ENCODE peak calls at places on chromosomes 4 and X, in five cellular contexts. One of them, this sample, is unnamed.

GRCh38 chr4:112896326-112896892 is 153.0 kb upstream of the ANK2 start:
- DNase-seq in cardiac muscle cell: no peak
- DNase-seq in upper lobe of left lung: no peak
- DNase-seq in tibial artery: no peak
- DNase-seq in hepatocyte: no peak
- DNase-seq in this sample: no peak

GRCh38 chr4:52838729-52839722 is 23.1 kb upstream of the RASL11B start:
- DNase-seq in hepatocyte: no peak
- DNase-seq in upper lobe of left lung: no peak
- DNase-seq in tibial artery: no peak
- DNase-seq in cardiac muscle cell: no peak
- DNase-seq in this sample: peak; percentile 46

GRCh38 chrX:78455901-78456300 is 128.5 kb upstream of the CYSLTR1 start:
- DNase-seq in tibial artery: no peak
- DNase-seq in upper lobe of left lung: no peak
- DNase-seq in cardiac muscle cell: no peak
- DNase-seq in hepatocyte: no peak
- DNase-seq in this sample: peak; percentile 34

GRCh38 chr4:13944095-13944501 is 316.6 kb upstream of the BOD1L1 start:
- DNase-seq in upper lobe of left lung: no peak
- DNase-seq in tibial artery: no peak
- DNase-seq in cardiac muscle cell: no peak
- DNase-seq in hepatocyte: no peak
- DNase-seq in this sample: peak; percentile 96

GRCh38 chr4:153260152-153260551 is 55.9 kb downstream of the TRIM2 start:
- DNase-seq in upper lobe of left lung: no peak
- DNase-seq in hepatocyte: no peak
- DNase-seq in cardiac muscle cell: no peak
- DNase-seq in tibial artery: no peak
- DNase-seq in this sample: no peak

GRCh38 chr4:94995684-94996394 is 238.1 kb downstream of the BMPR1B start:
- DNase-seq in cardiac muscle cell: peak; percentile 8
- DNase-seq in hepatocyte: peak; percentile 20
- DNase-seq in tibial artery: peak; percentile 65
- DNase-seq in upper lobe of left lung: no peak
- DNase-seq in this sample: peak; percentile 38

GRCh38 chr4:99529218-99529617 is 18.4 kb downstream of the C4orf17 start:
- DNase-seq in cardiac muscle cell: peak; percentile 39
- DNase-seq in hepatocyte: peak; percentile 8
- DNase-seq in tibial artery: no peak
- DNase-seq in upper lobe of left lung: no peak
- DNase-seq in this sample: no peak

GRCh38 chrX:46642145-46642544 is 68.6 kb downstream of the CHST7 start:
- DNase-seq in tibial artery: no peak
- DNase-seq in upper lobe of left lung: no peak
- DNase-seq in cardiac muscle cell: peak; percentile 62
- DNase-seq in hepatocyte: peak; percentile 12
- DNase-seq in this sample: peak; percentile 11

DNA sequence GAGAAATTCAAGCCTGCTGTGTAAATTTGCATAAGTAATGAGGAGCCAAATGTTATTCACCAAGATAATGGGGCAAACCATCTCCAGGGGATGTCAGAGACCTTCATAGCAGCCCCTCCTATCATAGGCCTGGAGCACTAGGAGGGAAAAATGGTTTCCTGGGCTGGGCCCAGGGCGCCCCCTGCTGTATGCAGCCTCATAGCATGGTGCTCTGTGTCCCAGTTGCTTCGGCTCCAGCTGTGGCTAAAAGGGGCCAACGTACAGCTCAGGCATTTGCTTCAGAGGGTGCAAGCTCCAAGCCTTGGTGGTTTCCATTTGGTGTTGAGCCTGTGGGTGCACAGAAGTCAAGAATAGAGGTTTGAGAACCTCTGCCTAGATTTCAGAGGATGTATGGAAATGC is 859.3 kb downstream of the RPA4 start:
- DNase-seq in hepatocyte: no peak
- DNase-seq in tibial artery: no peak
- DNase-seq in cardiac muscle cell: peak; percentile 2
- DNase-seq in upper lobe of left lung: no peak
- DNase-seq in this sample: no peak
- TF ChIP-seq CTCF in hepatocyte: no peak
- TF ChIP-seq CTCF in tibial artery: no peak
- TF ChIP-seq CTCF in cardiac muscle cell: peak; percentile 35
- TF ChIP-seq CTCF in upper lobe of left lung: no peak
- TF ChIP-seq CTCF in this sample: peak; percentile 14

GRCh38 chr4:41746440-41747229 is 1.9 kb downstream of the PHOX2B start:
- DNase-seq in hepatocyte: no peak
- DNase-seq in upper lobe of left lung: no peak
- DNase-seq in cardiac muscle cell: no peak
- DNase-seq in tibial artery: no peak
- DNase-seq in this sample: no peak
- H3K4me1 ChIP-seq in hepatocyte: no peaks in the 10 kb centered on the region
- H3K4me1 ChIP-seq in upper lobe of left lung: no peaks in the 10 kb centered on the region
- H3K4me1 ChIP-seq in cardiac muscle cell: no peaks in the 10 kb centered on the region
- H3K4me1 ChIP-seq in tibial artery: peaks cover 33% of the 10 kb centered on the region
- H3K4me1 ChIP-seq in this sample: no peaks in the 10 kb centered on the region

GRCh38 chrX:72392042-72392441 is 86.3 kb upstream of the CITED1 start:
- DNase-seq in tibial artery: no peak
- DNase-seq in hepatocyte: no peak
- DNase-seq in upper lobe of left lung: no peak
- DNase-seq in cardiac muscle cell: no peak
- DNase-seq in this sample: no peak
- H3K27me3 ChIP-seq in tibial artery: no peaks in the 10 kb centered on the region
- H3K27me3 ChIP-seq in hepatocyte: no peaks in the 10 kb centered on the region
- H3K27me3 ChIP-seq in upper lobe of left lung: no peaks in the 10 kb centered on the region
- H3K27me3 ChIP-seq in cardiac muscle cell: no peaks in the 10 kb centered on the region
- H3K27me3 ChIP-seq in this sample: no peaks in the 10 kb centered on the region

DNA sequence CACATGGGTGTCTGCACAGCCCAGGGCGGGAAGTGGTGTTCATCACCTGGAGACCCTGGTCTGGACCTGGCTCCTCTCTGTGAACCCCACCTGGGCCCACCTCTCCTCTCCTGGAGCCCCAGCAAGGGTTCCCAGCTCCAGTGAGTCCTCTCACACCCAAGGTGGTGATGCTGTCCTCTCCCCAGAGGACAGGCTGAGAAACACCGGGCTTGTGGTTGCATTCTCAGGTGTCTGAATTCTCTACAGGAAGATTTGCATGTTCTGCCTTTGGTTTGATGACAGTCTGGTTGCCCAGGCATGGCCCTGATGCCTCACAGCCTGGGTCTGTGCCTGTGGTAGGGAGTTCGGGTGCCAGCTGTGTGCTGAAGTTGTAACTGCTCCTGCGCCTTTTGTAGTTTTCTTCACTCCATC is 3.8 kb downstream of the MAEA start:
- DNase-seq in hepatocyte: no peak
- DNase-seq in tibial artery: no peak
- DNase-seq in upper lobe of left lung: no peak
- DNase-seq in cardiac muscle cell: no peak
- DNase-seq in this sample: no peak
- TF ChIP-seq CTCF in hepatocyte: no peak
- TF ChIP-seq CTCF in tibial artery: no peak
- TF ChIP-seq CTCF in upper lobe of left lung: no peak
- TF ChIP-seq CTCF in cardiac muscle cell: no peak
- TF ChIP-seq CTCF in this sample: no peak

GRCh38 chrX:13697440-13697839 is 8.5 kb downstream of the RAB9A start:
- DNase-seq in cardiac muscle cell: no peak
- DNase-seq in upper lobe of left lung: no peak
- DNase-seq in hepatocyte: no peak
- DNase-seq in tibial artery: no peak
- DNase-seq in this sample: no peak
- H3K4me1 ChIP-seq in cardiac muscle cell: peaks cover 24% of the 10 kb centered on the region
- H3K4me1 ChIP-seq in upper lobe of left lung: peaks cover 24% of the 10 kb centered on the region
- H3K4me1 ChIP-seq in hepatocyte: peaks cover 14% of the 10 kb centered on the region
- H3K4me1 ChIP-seq in tibial artery: peaks cover 23% of the 10 kb centered on the region
- H3K4me1 ChIP-seq in this sample: peaks cover 24% of the 10 kb centered on the region

GRCh38 chr4:107818301-107818910 is 6.3 kb upstream of the SGMS2 start:
- DNase-seq in upper lobe of left lung: no peak
- DNase-seq in hepatocyte: no peak
- DNase-seq in cardiac muscle cell: no peak
- DNase-seq in tibial artery: no peak
- DNase-seq in this sample: no peak
- H3K27me3 ChIP-seq in upper lobe of left lung: no peaks in the 10 kb centered on the region
- H3K27me3 ChIP-seq in hepatocyte: no peaks in the 10 kb centered on the region
- H3K27me3 ChIP-seq in cardiac muscle cell: peaks cover 49% of the 10 kb centered on the region
- H3K27me3 ChIP-seq in tibial artery: no peaks in the 10 kb centered on the region
- H3K27me3 ChIP-seq in this sample: no peaks in the 10 kb centered on the region

GRCh38 chrX:22392176-22392814 is 119.6 kb downstream of the CBLL2 start:
- DNase-seq in upper lobe of left lung: no peak
- DNase-seq in tibial artery: no peak
- DNase-seq in cardiac muscle cell: no peak
- DNase-seq in hepatocyte: no peak
- DNase-seq in this sample: no peak

GRCh38 chrX:22396408-22396807 is 123.7 kb downstream of the CBLL2 start:
- DNase-seq in hepatocyte: no peak
- DNase-seq in upper lobe of left lung: no peak
- DNase-seq in cardiac muscle cell: no peak
- DNase-seq in tibial artery: no peak
- DNase-seq in this sample: peak; percentile 33

GRCh38 chrX:22397566-22397965 is 124.9 kb downstream of the CBLL2 start:
- DNase-seq in upper lobe of left lung: no peak
- DNase-seq in tibial artery: no peak
- DNase-seq in cardiac muscle cell: no peak
- DNase-seq in hepatocyte: no peak
- DNase-seq in this sample: no peak

GRCh38 chrX:22399793-22400192 is 127.1 kb downstream of the CBLL2 start:
- DNase-seq in cardiac muscle cell: no peak
- DNase-seq in hepatocyte: peak; percentile 26
- DNase-seq in tibial artery: no peak
- DNase-seq in upper lobe of left lung: no peak
- DNase-seq in this sample: peak; percentile 85

DNA sequence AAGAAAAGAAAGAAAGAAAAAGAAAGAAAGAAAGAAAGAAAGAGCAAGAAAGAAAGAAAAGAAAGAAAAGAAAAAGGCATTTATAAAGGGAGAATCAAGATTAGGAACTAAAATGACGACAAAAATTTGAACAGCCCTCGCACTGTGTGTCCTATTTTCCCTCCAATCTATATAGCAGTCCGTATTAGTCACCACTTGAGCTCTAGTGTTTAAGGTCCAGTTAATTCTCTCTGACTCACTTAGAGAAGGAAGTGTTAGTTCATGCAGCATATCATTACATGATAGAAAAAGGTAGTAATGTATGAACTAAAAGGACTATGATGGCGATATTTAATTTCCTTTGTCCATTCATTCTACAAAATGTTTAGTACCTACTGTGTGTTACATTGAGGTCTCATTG is 122.7 kb downstream of the CBLL2 start:
- DNase-seq in upper lobe of left lung: no peak
- DNase-seq in tibial artery: no peak
- DNase-seq in cardiac muscle cell: peak; percentile 22
- DNase-seq in hepatocyte: no peak
- DNase-seq in this sample: peak; percentile 48
- TF ChIP-seq CTCF in upper lobe of left lung: no peak
- TF ChIP-seq CTCF in tibial artery: no peak
- TF ChIP-seq CTCF in cardiac muscle cell: no peak
- TF ChIP-seq CTCF in hepatocyte: no peak
- TF ChIP-seq CTCF in this sample: no peak

DNA sequence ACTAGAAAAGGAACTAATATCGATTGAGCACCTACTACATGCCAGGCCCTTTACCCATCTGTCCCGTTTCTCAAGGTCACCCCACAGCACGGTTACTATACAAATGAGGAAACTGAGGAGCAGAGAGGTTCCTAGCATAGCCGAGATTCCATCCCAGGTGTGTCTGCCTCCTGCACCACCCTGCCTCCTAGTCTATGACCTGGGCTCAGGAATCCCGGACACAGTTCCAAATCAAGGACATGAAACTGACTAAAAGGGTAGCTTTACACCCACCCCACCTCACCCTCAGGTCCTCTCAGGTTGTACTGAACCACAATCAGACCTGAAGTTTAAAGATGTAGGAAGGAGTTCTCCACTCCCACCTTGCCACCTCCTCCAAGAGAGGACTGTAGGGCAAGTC is 55.6 kb downstream of the APBB2 start:
- DNase-seq in cardiac muscle cell: no peak
- DNase-seq in upper lobe of left lung: no peak
- DNase-seq in tibial artery: no peak
- DNase-seq in hepatocyte: no peak
- DNase-seq in this sample: no peak
- H3K4me1 ChIP-seq in cardiac muscle cell: peaks cover 7% of the 10 kb centered on the region
- H3K4me1 ChIP-seq in upper lobe of left lung: peaks cover 5% of the 10 kb centered on the region
- H3K4me1 ChIP-seq in tibial artery: peaks cover 32% of the 10 kb centered on the region
- H3K4me1 ChIP-seq in hepatocyte: peaks cover 21% of the 10 kb centered on the region
- H3K4me1 ChIP-seq in this sample: peaks cover 72% of the 10 kb centered on the region

This sample was measured in foreskin keratinocyte.